ENCODE peak calls at places on chromosomes 7 and 10, in nine cellular contexts. V, F, H, R, U, J, X, O and T are unnamed samples.

GRCh38 chr10:80154978-80155695 is 22.6 kb downstream of the PLAC9 start:
- DNase-seq in V (no peak), F (no peak), H (no peak), R (peak), U (no peak), J (no peak), X (no peak), O (no peak), T (peak)

GRCh38 chr7:23802720-23803397 is 92.8 kb downstream of the STK31 start:
- DNase-seq in V (no peak), F (no peak), H (no peak), R (no peak), U (no peak), J (no peak), X (no peak), O (no peak), T (no peak)

GRCh38 chr7:84912018-84912417 is 274.8 kb downstream of the SEMA3D start:
- DNase-seq in V (no peak), F (no peak), H (no peak), R (no peak), U (no peak), J (no peak), X (no peak), O (no peak), T (no peak)

GRCh38 chr7:93205046-93205445 is 21.2 kb downstream of the HEPACAM2 start:
- DNase-seq in V (no peak), F (no peak), H (no peak), R (no peak), U (no peak), J (no peak), X (no peak), O (no peak), T (no peak)

GRCh38 chr7:103690576-103690975 is 244.6 kb upstream of the SLC26A5 start:
- DNase-seq in V (no peak), F (no peak), H (peak), R (no peak), U (no peak), J (no peak), X (no peak), O (no peak), T (no peak)

GRCh38 chr7:129902788-129903422 is 49.9 kb downstream of the UBE2H start:
- DNase-seq in V (no peak), F (no peak), H (no peak), R (no peak), U (no peak), J (no peak), X (no peak), O (no peak), T (no peak)

GRCh38 chr10:71241114-71241898 is 28.9 kb downstream of the UNC5B start:
- DNase-seq in V (no peak), F (no peak), H (peak), R (peak), U (no peak), J (no peak), X (no peak), O (no peak), T (no peak)

GRCh38 chr7:66076459-66077329 is 1.1 kb downstream of the ASL start:
- DNase-seq in V (no peak), F (no peak), H (no peak), R (no peak), U (no peak), J (no peak), X (no peak), O (no peak), T (no peak)

GRCh38 chr7:4239991-4240812 is 441.9 kb upstream of the FOXK1 start:
- DNase-seq in V (no peak), F (no peak), H (no peak), R (no peak), U (no peak), J (no peak), X (no peak), O (no peak), T (no peak)

GRCh38 chr10:114045738-114046458 is 2.2 kb downstream of the ADRB1 start:
- DNase-seq in V (no peak), F (no peak), H (no peak), R (no peak), U (no peak), J (no peak), X (no peak), O (no peak), T (no peak)

GRCh38 chr7:150410131-150410530 is 31.0 kb downstream of the ZNF775 start:
- DNase-seq in V (no peak), F (no peak), H (no peak), R (no peak), U (no peak), J (no peak), X (no peak), O (no peak), T (no peak)

GRCh38 chr10:99484626-99485581 is 47.8 kb upstream of the NKX2-3 start:
- DNase-seq in V (no peak), F (no peak), H (no peak), R (no peak), U (peak), J (no peak), X (no peak), O (no peak), T (no peak)

GRCh38 chr10:72831696-72832355 is 61.7 kb upstream of the OIT3 start:
- DNase-seq in V (no peak), F (no peak), H (no peak), R (no peak), U (no peak), J (no peak), X (no peak), O (no peak), T (no peak)

GRCh38 chr10:20492447-20492846 is 404.7 kb downstream of the NEBL start:
- DNase-seq in V (no peak), F (no peak), H (no peak), R (no peak), U (no peak), J (no peak), X (no peak), O (no peak), T (no peak)

GRCh38 chr10:111034598-111035310 is 42.1 kb upstream of the ADRA2A start:
- DNase-seq in V (no peak), F (no peak), H (no peak), R (peak), U (no peak), J (no peak), X (no peak), O (no peak), T (no peak)

GRCh38 chr7:193538-194256 is 1.3 kb downstream of the FAM20C start:
- DNase-seq in V (no peak), F (no peak), H (no peak), R (no peak), U (no peak), J (no peak), X (no peak), O (no peak), T (no peak)

GRCh38 chr10:44660271-44660670 is 250.9 kb upstream of the TMEM72 start:
- DNase-seq in V (no peak), F (no peak), H (no peak), R (no peak), U (no peak), J (no peak), X (no peak), O (no peak), T (no peak)